ENCODE peak calls at places on chromosomes 3 and 15, in five cellular contexts. L, S, R, P and D are unnamed samples.

GRCh38 chr3:127822836-127823589 is 698 bp upstream of the MGLL start:
- DNase-seq in L (no peak), P (peak; percentile 29), R (no peak), S (no peak), D (no peak)

GRCh38 chr3:135531996-135532395 is 433.5 kb upstream of the PPP2R3A start:
- DNase-seq in R (no peak), L (no peak), S (no peak), P (no peak), D (no peak)

GRCh38 chr3:108088697-108089096 is 2.1 kb downstream of the CD47 start:
- DNase-seq in L (peak; percentile 6), P (peak; percentile 32), S (no peak), R (peak; percentile 22), D (no peak)

GRCh38 chr3:8854656-8855055 is 85.2 kb upstream of the OXTR start:
- DNase-seq in S (no peak), L (no peak), R (no peak), P (no peak), D (no peak)

GRCh38 chr3:185540705-185541104 is 11.7 kb downstream of the LIPH start:
- DNase-seq in L (no peak), S (no peak), R (no peak), P (no peak), D (no peak)

GRCh38 chr3:33942483-33943150 is 144.2 kb downstream of the PDCD6IP start:
- DNase-seq in R (no peak), P (peak; percentile 28), L (peak; percentile 25), S (no peak), D (no peak)

GRCh38 chr3:170356596-170357175 is 829 bp upstream of the SKIL start:
- DNase-seq in R (peak; percentile 83), P (peak; percentile 72), S (peak; percentile 87), L (no peak), D (peak; percentile 41)

GRCh38 chr3:61252836-61253235 is 1.6 kb upstream of the FHIT start:
- DNase-seq in S (no peak), R (no peak), P (no peak), L (no peak), D (no peak)

GRCh38 chr3:40170395-40170794 is 139.1 kb upstream of the EIF1B start:
- DNase-seq in S (no peak), R (no peak), L (no peak), P (no peak), D (no peak)

GRCh38 chr3:35067750-35068149 is 571.6 kb upstream of the ARPP21 start:
- DNase-seq in R (no peak), P (no peak), S (no peak), L (no peak), D (no peak)

GRCh38 chr3:195853036-195853435 is 41.3 kb upstream of the MUC4 start:
- DNase-seq in R (no peak), S (no peak), P (no peak), L (no peak), D (no peak)

GRCh38 chr3:144363856-144364255 is 392.2 kb downstream of the DIPK2A start:
- DNase-seq in P (no peak), L (no peak), S (no peak), R (no peak), D (no peak)

GRCh38 chr15:25268166-25268565 is 170.7 kb downstream of the UBE3A start:
- DNase-seq in R (no peak), L (no peak), S (no peak), P (peak; percentile 14), D (no peak)

GRCh38 chr15:75947117-75947516 is 43.4 kb downstream of the FBXO22 start:
- DNase-seq in P (peak; percentile 25), S (no peak), L (peak; percentile 54), R (peak; percentile 41), D (no peak)

DNA sequence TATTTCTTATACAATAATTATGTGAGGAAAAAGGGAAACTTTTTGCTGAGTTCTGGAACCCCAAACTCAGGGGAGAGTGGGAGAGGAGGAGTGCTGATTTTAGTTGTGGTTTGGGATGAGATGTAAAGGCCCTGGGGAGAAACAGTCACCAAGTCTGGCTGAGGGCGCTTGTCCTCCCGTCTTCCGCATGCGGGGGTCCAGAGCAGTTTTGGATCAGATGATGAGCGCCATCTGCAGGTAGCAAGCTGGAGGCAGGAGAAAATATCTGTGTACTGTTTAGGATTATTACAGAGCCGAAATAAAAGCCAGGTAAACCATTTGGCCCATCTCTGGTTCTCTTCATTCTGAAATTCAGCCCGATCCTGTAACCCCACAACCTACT is 1.6 kb upstream of the PARP14 start:
- DNase-seq in R (peak; percentile 79), P (peak; percentile 92), L (peak; percentile 84), S (peak; percentile 89), D (peak; percentile 76)
- H3K4me3 ChIP-seq in R (peak overlapping the region; percentile 25), P (peak overlapping the region; percentile 94), L (peak overlapping the region; percentile 49), S (peak overlapping the region; percentile 87), D (peak overlapping the region; percentile 97)

GRCh38 chr3:190117995-190118394 is 2.7 kb downstream of the P3H2 start:
- DNase-seq in S (no peak), R (peak; percentile 54), L (peak; percentile 54), P (no peak), D (no peak)
- H3K4me3 ChIP-seq in S (no peak overlapping the region), R (no peak overlapping the region), L (no peak overlapping the region), P (no peak overlapping the region), D (no peak overlapping the region)

DNA sequence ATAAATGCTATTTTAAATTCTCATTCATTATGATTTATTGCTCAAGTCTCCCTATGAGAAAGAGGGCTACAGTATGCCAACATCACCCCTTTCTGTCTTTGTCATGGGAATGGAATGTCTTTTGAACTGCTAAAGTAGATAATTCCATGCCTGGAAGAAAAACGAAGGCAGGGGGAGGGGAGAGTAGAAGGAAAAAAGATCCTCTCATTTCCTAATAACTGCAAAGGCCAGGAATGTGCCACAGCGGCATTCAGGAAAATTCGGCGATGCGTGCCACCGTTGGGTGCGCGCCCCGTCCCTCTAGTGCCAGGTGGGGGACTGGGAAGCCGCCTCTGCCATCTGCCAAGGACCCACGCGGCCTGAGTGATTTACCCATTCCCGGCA is 54.7 kb downstream of the CPN2 start:
- DNase-seq in R (peak; percentile 67), L (peak; percentile 69), P (peak; percentile 94), S (no peak), D (peak; percentile 39)
- H3K4me3 ChIP-seq in R (peak overlapping the region; percentile 29), L (peak overlapping the region; percentile 52), P (peak overlapping the region; percentile 34), S (no peak overlapping the region), D (peak overlapping the region; percentile 70)

GRCh38 chr3:88031543-88032148 is 27.2 kb downstream of the CGGBP1 start:
- DNase-seq in L (peak; percentile 50), S (no peak), P (peak; percentile 49), R (peak; percentile 63), D (no peak)
- H3K4me3 ChIP-seq in L (peak overlapping the region; percentile 30), S (peak overlapping the region; percentile 30), P (peak overlapping the region; percentile 69), R (peak overlapping the region; percentile 28), D (peak overlapping the region; percentile 72)

GRCh38 chr15:70089692-70089971 is 8.1 kb downstream of the TLE3 start:
- DNase-seq in P (peak; percentile 37), S (no peak), L (no peak), R (no peak), D (no peak)
- H3K4me3 ChIP-seq in P (no peak overlapping the region), S (no peak overlapping the region), L (no peak overlapping the region), R (no peak overlapping the region), D (no peak overlapping the region)

GRCh38 chr15:77510066-77511044 is 89.7 kb downstream of the HMG20A start:
- DNase-seq in P (no peak), S (no peak), R (no peak), L (no peak), D (no peak)
- H3K4me3 ChIP-seq in P (no peak overlapping the region), S (no peak overlapping the region), R (no peak overlapping the region), L (no peak overlapping the region), D (no peak overlapping the region)

GRCh38 chr3:29280675-29281264 is at the start of gene RBMS3:
- DNase-seq in L (peak; percentile 98), P (peak; percentile 91), R (peak; percentile 97), S (peak; percentile 94), D (peak; percentile 81)

GRCh38 chr3:29277249-29277648 is 3.6 kb upstream of the RBMS3 start:
- DNase-seq in S (no peak), R (no peak), P (no peak), L (no peak), D (no peak)

GRCh38 chr3:29279830-29280229 is 1.0 kb upstream of the RBMS3 start:
- DNase-seq in S (no peak), P (no peak), L (no peak), R (no peak), D (no peak)

GRCh38 chr3:29281265-29282228 is 676 bp downstream of the RBMS3 start:
- DNase-seq in R (peak; percentile 73), S (peak; percentile 32), P (peak; percentile 30), L (peak; percentile 70), D (no peak)

DNA sequence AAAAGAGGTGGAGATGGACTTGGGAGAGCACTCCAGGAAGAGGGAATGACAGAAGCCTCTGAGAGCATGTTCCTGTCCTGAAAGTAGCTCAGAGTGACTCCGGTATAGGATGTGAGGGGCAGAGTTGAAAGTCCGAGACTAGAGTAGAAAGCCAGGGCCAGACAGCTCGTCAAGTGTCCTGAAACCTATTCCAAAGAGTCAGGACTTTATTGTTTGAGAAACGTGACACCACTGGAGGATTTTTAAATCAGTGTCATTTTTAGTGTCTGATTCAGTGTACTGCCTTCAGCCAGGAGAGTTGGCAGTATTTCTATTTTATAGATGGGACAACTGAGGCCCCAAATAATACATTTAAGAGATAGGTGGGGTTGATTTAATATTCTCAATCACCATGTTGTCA is 1.6 kb upstream of the RBMS3 start:
- DNase-seq in P (peak; percentile 26), S (no peak), R (no peak), L (no peak), D (no peak)
- H3K4me3 ChIP-seq in P (peak overlapping the region; percentile 71), S (no peak overlapping the region), R (no peak overlapping the region), L (no peak overlapping the region), D (peak overlapping the region; percentile 88)